ENCODE peak calls at places on chromosomes 12 and 14, in six cellular contexts. K is adrenal gland; H is CD4-positive, alpha-beta memory T cell; F is right cardiac atrium; J is left lung; D is Peyer's patch. Y is an unnamed sample.
A peak's percentile ranks its signal among the peaks of the same experiment; 100 is the strongest.

GRCh38 chr12:8658361-8658760 is 4.3 kb downstream of the MFAP5 start:
- DNase-seq in K (no peak), H (no peak), F (no peak), J (no peak), D (no peak), Y (no peak)

GRCh38 chr14:88505621-88506020 is 49.2 kb downstream of the PTPN21 start:
- DNase-seq in K (no peak), H (no peak), F (no peak), J (no peak), D (no peak), Y (no peak)

GRCh38 chr12:25587346-25587745 is 34.3 kb upstream of the LMNTD1 start:
- DNase-seq in K (no peak), H (no peak), F (no peak), J (no peak), D (no peak), Y (no peak)

GRCh38 chr12:54890339-54890738 is 36.0 kb downstream of the MUCL1 start:
- DNase-seq in K (no peak), H (no peak), F (no peak), J (no peak), D (no peak), Y (no peak)

GRCh38 chr14:50865677-50866076 is 6.2 kb upstream of the ABHD12B start:
- DNase-seq in K (no peak), H (no peak), F (no peak), J (no peak), D (no peak), Y (no peak)

GRCh38 chr12:86838709-86839108 is 582.5 kb upstream of the MGAT4C start:
- DNase-seq in K (no peak), H (no peak), F (no peak), J (no peak), D (no peak), Y (no peak)

GRCh38 chr14:97977711-97978261 is 1180.6 kb downstream of the VRK1 start:
- DNase-seq in K (peak; percentile 67), H (peak; percentile 71), F (peak; percentile 95), J (peak; percentile 73), D (peak; percentile 70), Y (peak; percentile 54)

GRCh38 chr12:26271889-26272492 is 76.6 kb downstream of the SSPN start:
- DNase-seq in K (peak; percentile 51), H (no peak), F (peak; percentile 93), J (peak; percentile 72), D (peak; percentile 32), Y (no peak)

GRCh38 chr14:23160924-23161522 is 22.4 kb downstream of the SLC7A8 start:
- DNase-seq in K (peak; percentile 90), H (no peak), F (peak; percentile 75), J (peak; percentile 83), D (no peak), Y (no peak)

GRCh38 chr14:53701108-53701875 is 255.3 kb downstream of the BMP4 start:
- DNase-seq in K (no peak), H (no peak), F (no peak), J (no peak), D (no peak), Y (no peak)

GRCh38 chr14:91927800-91928199 is 19.7 kb downstream of the FBLN5 start:
- DNase-seq in K (no peak), H (no peak), F (no peak), J (no peak), D (no peak), Y (no peak)

GRCh38 chr14:104262515-104263514 is 124.4 kb downstream of the KIF26A start:
- DNase-seq in K (no peak), H (no peak), F (peak; percentile 54), J (no peak), D (no peak), Y (no peak)

GRCh38 chr12:1666685-1667162 is 24.1 kb upstream of the ADIPOR2 start:
- DNase-seq in K (no peak), H (no peak), F (no peak), J (no peak), D (no peak), Y (no peak)

GRCh38 chr12:54301428-54302045 is 722 bp upstream of the NFE2 start:
- DNase-seq in K (no peak), H (no peak), F (no peak), J (no peak), D (no peak), Y (no peak)

GRCh38 chr14:58830121-58830520 is 192.4 kb downstream of the DACT1 start:
- DNase-seq in K (no peak), H (no peak), F (no peak), J (no peak), D (no peak), Y (no peak)

GRCh38 chr14:95741051-95741490 is 27.1 kb upstream of the TCL1A start:
- DNase-seq in K (no peak), H (no peak), F (no peak), J (no peak), D (no peak), Y (no peak)

GRCh38 chr14:72714094-72714493 is 179.8 kb downstream of the DPF3 start:
- DNase-seq in K (no peak), H (peak; percentile 4), F (peak; percentile 61), J (no peak), D (peak; percentile 80), Y (peak; percentile 12)

GRCh38 chr14:51849095-51849494 is 11.3 kb upstream of the GNG2 start:
- DNase-seq in K (no peak), H (no peak), F (no peak), J (no peak), D (no peak), Y (no peak)

GRCh38 chr14:50823763-50824636 is 7.0 kb downstream of the NIN start:
- DNase-seq in K (no peak), H (peak; percentile 14), F (no peak), J (no peak), D (peak; percentile 31), Y (no peak)

GRCh38 chr12:123923927-123924326 is 48.7 kb downstream of the CCDC92 start:
- DNase-seq in K (no peak), H (no peak), F (no peak), J (no peak), D (no peak), Y (no peak)

GRCh38 chr12:116037941-116038837 is 239.3 kb downstream of the MED13L start:
- DNase-seq in K (no peak), H (no peak), F (no peak), J (no peak), D (no peak), Y (no peak)

GRCh38 chr12:46577063-46577776 is 204.6 kb upstream of the SLC38A2 start:
- DNase-seq in K (no peak), H (no peak), F (peak; percentile 1), J (no peak), D (no peak), Y (no peak)

GRCh38 chr14:104435147-104436046 is 144.2 kb upstream of the C14orf180 start:
- DNase-seq in K (no peak), H (no peak), F (no peak), J (peak; percentile 32), D (no peak), Y (no peak)

GRCh38 chr12:84912191-84913142 is at the start of gene SLC6A15:
- DNase-seq in K (no peak), H (no peak), F (peak; percentile 62), J (peak; percentile 38), D (no peak), Y (no peak)

GRCh38 chr12:34395056-34396005 is 373.0 kb downstream of the ALG10 start:
- DNase-seq in K (peak; percentile 5), H (no peak), F (peak; percentile 24), J (peak; percentile 7), D (peak; percentile 8), Y (no peak)

GRCh38 chr14:35317820-35318219 is 25.6 kb downstream of the PSMA6 start:
- DNase-seq in K (no peak), H (no peak), F (no peak), J (no peak), D (no peak), Y (no peak)

GRCh38 chr14:74913986-74914573 is 9.0 kb downstream of the RPS6KL1 start:
- DNase-seq in K (peak; percentile 81), H (no peak), F (peak; percentile 85), J (peak; percentile 60), D (no peak), Y (no peak)

GRCh38 chr12:22709292-22709691 is 84.3 kb downstream of the ETNK1 start:
- DNase-seq in K (no peak), H (no peak), F (no peak), J (no peak), D (no peak), Y (no peak)

GRCh38 chr14:28020112-28020511 is 746.5 kb upstream of the FOXG1 start:
- DNase-seq in K (no peak), H (no peak), F (no peak), J (no peak), D (no peak), Y (no peak)

DNA sequence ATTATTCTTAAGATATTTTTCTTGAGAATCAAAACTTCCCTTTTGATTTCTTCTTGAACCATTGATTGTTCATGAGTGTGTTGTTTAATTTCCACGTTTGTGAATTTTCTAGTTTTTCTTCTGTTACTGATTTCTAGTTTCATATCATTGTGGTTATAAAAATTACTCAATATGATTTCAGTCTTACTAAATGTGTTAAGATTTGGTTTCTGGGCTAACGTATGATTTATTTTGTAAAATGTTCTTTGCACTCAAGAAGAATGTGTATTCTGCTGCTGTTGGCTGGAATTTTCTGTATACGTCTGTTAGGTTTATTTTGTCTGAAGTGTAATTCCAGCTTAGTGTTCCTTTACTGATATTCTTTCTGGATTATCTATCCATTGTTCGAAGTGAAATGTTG is 24.7 kb downstream of the TRMT5 start:
- DNase-seq in K (no peak), H (no peak), F (no peak), J (no peak), D (no peak), Y (no peak)
- H3K9me3 ChIP-seq in K (peaks cover 12% of the 10 kb centered on the region), H (peaks cover 4% of the 10 kb centered on the region), F (peaks cover 2% of the 10 kb centered on the region), J (peaks cover 51% of the 10 kb centered on the region), D (peaks cover 12% of the 10 kb centered on the region), Y (no peaks in the 10 kb centered on the region)

GRCh38 chr12:31973818-31974217 is 14.6 kb downstream of the RESF1 start:
- DNase-seq in K (no peak), H (no peak), F (no peak), J (no peak), D (no peak), Y (no peak)
- H3K9me3 ChIP-seq in K (no peaks in the 10 kb centered on the region), H (peaks cover 18% of the 10 kb centered on the region), F (no peaks in the 10 kb centered on the region), J (peaks cover 21% of the 10 kb centered on the region), D (peaks cover 6% of the 10 kb centered on the region), Y (peaks cover 18% of the 10 kb centered on the region)

GRCh38 chr14:106619618-106620017 is 1093.2 kb downstream of the TMEM121 start:
- DNase-seq in K (no peak), H (no peak), F (no peak), J (no peak), D (no peak), Y (no peak)

GRCh38 chr14:106625181-106625580 is 1098.8 kb downstream of the TMEM121 start:
- DNase-seq in K (no peak), H (no peak), F (no peak), J (no peak), D (no peak), Y (no peak)

GRCh38 chr14:106622200-106622745 is 1095.9 kb downstream of the TMEM121 start:
- DNase-seq in K (no peak), H (peak; percentile 23), F (no peak), J (no peak), D (no peak), Y (no peak)

GRCh38 chr14:106620368-106620767 is 1094.0 kb downstream of the TMEM121 start:
- DNase-seq in K (no peak), H (no peak), F (no peak), J (no peak), D (no peak), Y (no peak)
- H3K9me3 ChIP-seq in K (no peaks in the 10 kb centered on the region), H (no peaks in the 10 kb centered on the region), F (no peaks in the 10 kb centered on the region), J (no peaks in the 10 kb centered on the region), D (no peaks in the 10 kb centered on the region), Y (no peaks in the 10 kb centered on the region)

GRCh38 chr14:32847867-32848266 is 90.8 kb upstream of the NPAS3 start:
- DNase-seq in K (no peak), H (no peak), F (no peak), J (no peak), D (no peak), Y (no peak)
- H3K9me3 ChIP-seq in K (no peaks in the 10 kb centered on the region), H (no peaks in the 10 kb centered on the region), F (no peaks in the 10 kb centered on the region), J (peaks cover 2% of the 10 kb centered on the region), D (no peaks in the 10 kb centered on the region), Y (no peaks in the 10 kb centered on the region)

GRCh38 chr14:80988742-80989429 is 33.5 kb downstream of the TSHR start:
- DNase-seq in K (no peak), H (no peak), F (no peak), J (no peak), D (no peak), Y (no peak)
- H3K9me3 ChIP-seq in K (no peaks in the 10 kb centered on the region), H (no peaks in the 10 kb centered on the region), F (no peaks in the 10 kb centered on the region), J (no peaks in the 10 kb centered on the region), D (no peaks in the 10 kb centered on the region), Y (no peaks in the 10 kb centered on the region)

Y was measured in T-helper 17 cell.